ENCODE peak calls at places on chromosomes 6 and 20, in seven cellular contexts. One of them, this sample, is unnamed.

GRCh38 chr20:49303211-49303610 is 25.4 kb upstream of the ZNFX1 start:
- DNase-seq in brain microvascular endothelial cell: no peak
- DNase-seq in A673: no peak
- DNase-seq in ovary: no peak
- DNase-seq in mesothelial cell of epicardium: no peak
- DNase-seq in fibroblast of mammary gland: peak
- DNase-seq in IMR-90: no peak
- DNase-seq in this sample: no peak

GRCh38 chr20:25221592-25222460 is 26.1 kb upstream of the PYGB start:
- DNase-seq in brain microvascular endothelial cell: no peak
- DNase-seq in A673: no peak
- DNase-seq in ovary: no peak
- DNase-seq in mesothelial cell of epicardium: no peak
- DNase-seq in fibroblast of mammary gland: no peak
- DNase-seq in IMR-90: no peak
- DNase-seq in this sample: no peak

GRCh38 chr6:34597605-34598353 is 41.6 kb upstream of the SPDEF start:
- DNase-seq in brain microvascular endothelial cell: no peak
- DNase-seq in A673: no peak
- DNase-seq in ovary: no peak
- DNase-seq in mesothelial cell of epicardium: no peak
- DNase-seq in fibroblast of mammary gland: no peak
- DNase-seq in IMR-90: no peak
- DNase-seq in this sample: no peak

GRCh38 chr6:149855040-149855654 is 9.0 kb downstream of the LRP11 start:
- DNase-seq in brain microvascular endothelial cell: peak
- DNase-seq in A673: no peak
- DNase-seq in ovary: no peak
- DNase-seq in mesothelial cell of epicardium: no peak
- DNase-seq in fibroblast of mammary gland: peak
- DNase-seq in IMR-90: peak
- DNase-seq in this sample: peak

GRCh38 chr6:130967502-130968469 is 95.3 kb downstream of the EPB41L2 start:
- DNase-seq in brain microvascular endothelial cell: peak
- DNase-seq in A673: no peak
- DNase-seq in ovary: no peak
- DNase-seq in mesothelial cell of epicardium: no peak
- DNase-seq in fibroblast of mammary gland: peak
- DNase-seq in IMR-90: peak
- DNase-seq in this sample: no peak

GRCh38 chr6:47044418-47044817 is 2.3 kb upstream of the ADGRF1 start:
- DNase-seq in brain microvascular endothelial cell: peak
- DNase-seq in A673: no peak
- DNase-seq in ovary: no peak
- DNase-seq in mesothelial cell of epicardium: no peak
- DNase-seq in fibroblast of mammary gland: no peak
- DNase-seq in IMR-90: no peak
- DNase-seq in this sample: peak

GRCh38 chr6:32752580-32752979 is 10.8 kb downstream of the HLA-DQB2 start:
- DNase-seq in brain microvascular endothelial cell: no peak
- DNase-seq in A673: peak
- DNase-seq in ovary: no peak
- DNase-seq in mesothelial cell of epicardium: no peak
- DNase-seq in fibroblast of mammary gland: peak
- DNase-seq in IMR-90: no peak
- DNase-seq in this sample: peak

GRCh38 chr6:165615629-165616028 is 47.4 kb downstream of the PDE10A start:
- DNase-seq in brain microvascular endothelial cell: peak
- DNase-seq in A673: no peak
- DNase-seq in ovary: no peak
- DNase-seq in mesothelial cell of epicardium: no peak
- DNase-seq in fibroblast of mammary gland: peak
- DNase-seq in IMR-90: peak
- DNase-seq in this sample: no peak

GRCh38 chr6:75243333-75244062 is at the start of gene COX7A2:
- DNase-seq in brain microvascular endothelial cell: peak
- DNase-seq in A673: peak
- DNase-seq in ovary: peak
- DNase-seq in mesothelial cell of epicardium: peak
- DNase-seq in fibroblast of mammary gland: peak
- DNase-seq in IMR-90: peak
- DNase-seq in this sample: peak

GRCh38 chr6:151340206-151340978 is 51.0 kb downstream of the ZBTB2 start:
- DNase-seq in brain microvascular endothelial cell: no peak
- DNase-seq in A673: no peak
- DNase-seq in ovary: no peak
- DNase-seq in mesothelial cell of epicardium: no peak
- DNase-seq in fibroblast of mammary gland: no peak
- DNase-seq in IMR-90: no peak
- DNase-seq in this sample: no peak

DNA sequence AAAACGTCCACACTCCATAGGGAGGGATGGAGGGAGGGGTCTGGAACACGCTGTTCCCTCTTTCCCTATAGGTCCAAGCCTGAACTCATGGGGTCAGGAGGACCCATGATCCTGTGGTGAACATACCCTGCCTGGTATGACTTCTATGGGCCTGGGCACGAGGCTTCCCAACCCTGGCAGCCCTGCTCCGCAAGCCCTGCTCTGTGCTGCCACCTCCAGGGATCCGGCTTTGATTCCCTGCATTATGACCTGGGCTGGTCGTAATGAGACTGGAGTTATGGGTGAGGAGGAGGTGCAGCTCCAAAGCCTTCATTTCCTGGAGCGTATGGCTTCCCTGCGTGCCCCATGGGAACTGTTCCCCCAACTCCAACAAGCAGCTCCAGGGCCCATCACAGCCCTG is 54.9 kb downstream of the CDH22 start:
- DNase-seq in brain microvascular endothelial cell: no peak
- DNase-seq in A673: peak
- DNase-seq in ovary: no peak
- DNase-seq in mesothelial cell of epicardium: no peak
- DNase-seq in fibroblast of mammary gland: peak
- DNase-seq in IMR-90: no peak
- DNase-seq in this sample: peak
- TF ChIP-seq CTCF in brain microvascular endothelial cell: peak
- TF ChIP-seq CTCF in A673: peak
- TF ChIP-seq CTCF in ovary: no peak
- TF ChIP-seq CTCF in mesothelial cell of epicardium: no peak
- TF ChIP-seq CTCF in fibroblast of mammary gland: peak
- TF ChIP-seq CTCF in IMR-90: no peak
- TF ChIP-seq CTCF in this sample: no peak

GRCh38 chr6:104860221-104860620 is 502 bp upstream of the HACE1 start:
- DNase-seq in brain microvascular endothelial cell: no peak
- DNase-seq in A673: no peak
- DNase-seq in ovary: no peak
- DNase-seq in mesothelial cell of epicardium: no peak
- DNase-seq in fibroblast of mammary gland: no peak
- DNase-seq in IMR-90: no peak
- DNase-seq in this sample: no peak

GRCh38 chr6:104862456-104862855 is 2.7 kb upstream of the HACE1 start:
- DNase-seq in brain microvascular endothelial cell: no peak
- DNase-seq in A673: no peak
- DNase-seq in ovary: no peak
- DNase-seq in mesothelial cell of epicardium: no peak
- DNase-seq in fibroblast of mammary gland: peak
- DNase-seq in IMR-90: peak
- DNase-seq in this sample: no peak

GRCh38 chr6:104855507-104855906 is 4.2 kb downstream of the HACE1 start:
- DNase-seq in brain microvascular endothelial cell: no peak
- DNase-seq in A673: peak
- DNase-seq in ovary: no peak
- DNase-seq in mesothelial cell of epicardium: no peak
- DNase-seq in fibroblast of mammary gland: peak
- DNase-seq in IMR-90: peak
- DNase-seq in this sample: peak

GRCh38 chr6:104859225-104860146 is at the start of gene HACE1:
- DNase-seq in brain microvascular endothelial cell: peak
- DNase-seq in A673: peak
- DNase-seq in ovary: peak
- DNase-seq in mesothelial cell of epicardium: peak
- DNase-seq in fibroblast of mammary gland: peak
- DNase-seq in IMR-90: peak
- DNase-seq in this sample: peak
- TF ChIP-seq CTCF in brain microvascular endothelial cell: peak
- TF ChIP-seq CTCF in A673: peak
- TF ChIP-seq CTCF in ovary: no peak
- TF ChIP-seq CTCF in mesothelial cell of epicardium: no peak
- TF ChIP-seq CTCF in fibroblast of mammary gland: no peak
- TF ChIP-seq CTCF in IMR-90: peak
- TF ChIP-seq CTCF in this sample: no peak

DNA sequence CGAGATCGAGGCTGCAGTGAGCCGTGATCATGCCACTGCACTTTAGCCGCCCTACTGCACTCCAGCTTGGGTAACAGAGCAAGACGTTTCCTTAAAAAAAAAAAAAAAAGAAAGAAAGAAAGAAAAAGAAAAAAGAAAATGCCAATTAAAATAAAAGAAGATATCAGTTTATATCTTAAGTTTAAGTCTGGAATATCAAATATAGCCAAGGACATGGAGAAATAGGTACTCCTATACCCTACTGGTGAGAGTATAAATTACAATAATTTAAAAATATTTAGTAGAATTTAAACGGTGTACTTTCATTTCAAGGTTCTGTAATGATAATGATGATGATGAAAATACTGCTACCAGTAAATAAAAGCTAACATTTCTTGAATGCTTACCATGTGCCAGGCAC is 3.8 kb upstream of the TRIM31 start:
- DNase-seq in brain microvascular endothelial cell: no peak
- DNase-seq in A673: no peak
- DNase-seq in ovary: no peak
- DNase-seq in mesothelial cell of epicardium: no peak
- DNase-seq in fibroblast of mammary gland: no peak
- DNase-seq in IMR-90: no peak
- DNase-seq in this sample: no peak
- TF ChIP-seq CTCF in brain microvascular endothelial cell: peak
- TF ChIP-seq CTCF in A673: peak
- TF ChIP-seq CTCF in ovary: no peak
- TF ChIP-seq CTCF in mesothelial cell of epicardium: peak
- TF ChIP-seq CTCF in fibroblast of mammary gland: no peak
- TF ChIP-seq CTCF in IMR-90: no peak
- TF ChIP-seq CTCF in this sample: no peak

DNA sequence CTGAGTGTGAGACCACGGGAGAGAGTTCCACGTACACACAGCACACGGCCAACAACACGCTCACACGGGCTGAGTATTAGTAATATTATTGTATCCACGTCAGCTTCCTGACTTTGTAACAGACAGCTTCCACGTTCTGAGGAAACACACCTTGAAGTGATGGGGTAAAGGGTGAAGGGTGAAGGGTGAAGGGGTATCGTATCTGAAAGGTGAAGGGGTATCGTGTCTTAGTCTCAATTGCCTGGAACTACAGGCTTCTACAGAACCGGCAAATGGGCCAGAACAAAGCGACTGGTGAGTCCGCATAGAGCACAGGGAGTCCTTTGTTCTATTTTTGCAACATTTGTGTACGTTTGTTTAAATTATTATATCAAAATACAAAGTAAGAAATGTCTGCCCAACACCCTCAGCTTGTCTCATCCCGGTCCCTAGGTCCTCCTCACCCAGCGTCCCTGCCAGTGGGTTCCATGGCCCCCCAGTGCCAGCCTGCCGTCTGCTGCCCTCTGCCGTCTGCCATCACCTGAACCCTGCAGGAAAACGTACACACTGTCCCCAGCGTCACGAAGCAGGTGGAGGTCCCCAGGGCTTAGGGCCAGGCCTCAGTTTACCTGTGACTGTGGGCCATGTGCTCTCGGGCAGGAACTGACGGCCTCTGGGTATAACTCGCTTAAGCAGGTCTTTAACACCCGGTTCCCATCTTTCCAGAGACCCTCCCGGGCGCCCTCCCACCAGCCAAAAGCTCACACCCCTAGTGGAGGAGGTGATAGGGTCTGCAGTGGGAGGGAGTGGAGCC is 4.4 kb upstream of the HELZ2 start:
- DNase-seq in brain microvascular endothelial cell: no peak
- DNase-seq in A673: no peak
- DNase-seq in ovary: no peak
- DNase-seq in mesothelial cell of epicardium: no peak
- DNase-seq in fibroblast of mammary gland: no peak
- DNase-seq in IMR-90: no peak
- DNase-seq in this sample: no peak
- TF ChIP-seq CTCF in brain microvascular endothelial cell: no peak
- TF ChIP-seq CTCF in A673: no peak
- TF ChIP-seq CTCF in ovary: no peak
- TF ChIP-seq CTCF in mesothelial cell of epicardium: no peak
- TF ChIP-seq CTCF in fibroblast of mammary gland: no peak
- TF ChIP-seq CTCF in IMR-90: no peak
- TF ChIP-seq CTCF in this sample: no peak

DNA sequence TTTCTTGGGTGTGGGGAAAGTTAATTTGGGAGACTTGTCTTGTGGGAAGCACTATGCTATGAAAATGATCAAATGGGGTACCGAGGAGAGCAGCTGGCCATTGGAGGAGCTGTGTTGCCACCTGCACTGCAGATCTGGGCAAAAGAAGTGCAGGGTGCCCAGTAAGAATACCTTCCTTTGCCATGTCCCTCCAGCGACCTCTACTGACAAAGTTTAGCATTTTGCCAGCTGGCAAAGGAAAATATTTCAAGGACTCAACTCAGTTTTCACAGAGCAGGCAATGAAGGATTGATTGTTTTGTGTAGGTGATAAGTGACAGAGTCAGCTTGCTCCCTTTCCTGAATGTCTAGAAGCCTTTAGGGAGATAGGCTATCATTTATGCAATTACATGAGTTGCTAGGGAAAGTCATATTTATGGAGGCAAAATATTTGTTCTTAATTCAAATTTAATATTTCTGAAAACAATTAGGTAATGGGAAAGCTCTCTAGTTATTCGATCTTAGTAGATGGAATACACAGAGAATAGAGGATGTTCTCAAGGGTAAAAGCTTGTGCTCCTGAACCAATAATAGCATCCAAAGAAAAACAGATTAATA is 118.4 kb downstream of the FARS2 start:
- DNase-seq in brain microvascular endothelial cell: peak
- DNase-seq in A673: peak
- DNase-seq in ovary: no peak
- DNase-seq in mesothelial cell of epicardium: no peak
- DNase-seq in fibroblast of mammary gland: peak
- DNase-seq in IMR-90: peak
- DNase-seq in this sample: peak
- TF ChIP-seq CTCF in brain microvascular endothelial cell: peak
- TF ChIP-seq CTCF in A673: peak
- TF ChIP-seq CTCF in ovary: no peak
- TF ChIP-seq CTCF in mesothelial cell of epicardium: peak
- TF ChIP-seq CTCF in fibroblast of mammary gland: peak
- TF ChIP-seq CTCF in IMR-90: peak
- TF ChIP-seq CTCF in this sample: peak

GRCh38 chr6:153503810-153504209 is 372.7 kb upstream of the RGS17 start:
- DNase-seq in brain microvascular endothelial cell: no peak
- DNase-seq in A673: peak
- DNase-seq in ovary: no peak
- DNase-seq in mesothelial cell of epicardium: no peak
- DNase-seq in fibroblast of mammary gland: no peak
- DNase-seq in IMR-90: no peak
- DNase-seq in this sample: peak
- TF ChIP-seq CTCF in brain microvascular endothelial cell: peak
- TF ChIP-seq CTCF in A673: peak
- TF ChIP-seq CTCF in ovary: no peak
- TF ChIP-seq CTCF in mesothelial cell of epicardium: no peak
- TF ChIP-seq CTCF in fibroblast of mammary gland: no peak
- TF ChIP-seq CTCF in IMR-90: no peak
- TF ChIP-seq CTCF in this sample: no peak

This sample was measured in MCF 10A.